ENCODE peak calls at places on chromosomes 16 and 17, in four cellular contexts. E is B cell, Y is osteoblast, O is mammary epithelial cell. A is an unnamed sample.

GRCh38 chr17:62067165-62068145 is 2.4 kb upstream of the MED13 start:
- DNase-seq in O (no peak), Y (no peak), E (no peak), A (no peak)

GRCh38 chr17:59707971-59708425 is 544 bp downstream of the VMP1 start:
- DNase-seq in Y (no peak), O (no peak), E (peak; percentile 22), A (no peak)

GRCh38 chr16:11321662-11322061 is 23.6 kb upstream of the RMI2 start:
- DNase-seq in O (no peak), Y (no peak), E (no peak), A (no peak)

GRCh38 chr17:32127156-32127897 is 15.0 kb upstream of the RHOT1 start:
- DNase-seq in E (peak; percentile 78), Y (peak; percentile 91), O (peak; percentile 86), A (peak; percentile 55)

GRCh38 chr17:78643326-78643725 is 66.1 kb upstream of the DNAH17 start:
- DNase-seq in O (no peak), Y (no peak), E (no peak), A (no peak)

GRCh38 chr17:65102788-65103187 is 34.4 kb upstream of the RGS9 start:
- DNase-seq in O (no peak), E (no peak), Y (no peak), A (no peak)

GRCh38 chr17:67377727-67378443 is 804 bp downstream of the PITPNC1 start:
- DNase-seq in Y (peak; percentile 90), E (peak; percentile 78), O (peak; percentile 32), A (peak; percentile 63)

GRCh38 chr17:74430706-74431567 is 951 bp upstream of the GPRC5C start:
- DNase-seq in E (peak; percentile 65), Y (peak; percentile 96), O (peak; percentile 89), A (peak; percentile 47)

GRCh38 chr17:59793249-59793648 is 85.8 kb downstream of the VMP1 start:
- DNase-seq in Y (no peak), E (no peak), O (no peak), A (no peak)

GRCh38 chr16:81018496-81018895 is 11.5 kb downstream of the CENPN start:
- DNase-seq in E (no peak), O (no peak), Y (no peak), A (no peak)

GRCh38 chr17:39094607-39095308 is 56.7 kb downstream of the PLXDC1 start:
- DNase-seq in Y (peak; percentile 60), O (no peak), E (no peak), A (no peak)

GRCh38 chr17:42659079-42659931 is at the start of gene TUBG2:
- DNase-seq in E (peak; percentile 85), Y (peak; percentile 99), O (peak; percentile 89), A (peak; percentile 95)

GRCh38 chr16:4336701-4337539 is 14.2 kb downstream of the PAM16 start:
- DNase-seq in Y (no peak), E (no peak), O (no peak), A (no peak)

GRCh38 chr16:57627184-57627871 is 1.1 kb upstream of the ADGRG1 start:
- DNase-seq in Y (peak; percentile 96), E (no peak), O (peak; percentile 88), A (no peak)
- TF ChIP-seq CTCF in Y (peak; percentile 60), E (no peak), O (peak; percentile 34), A (peak; percentile 22)

DNA sequence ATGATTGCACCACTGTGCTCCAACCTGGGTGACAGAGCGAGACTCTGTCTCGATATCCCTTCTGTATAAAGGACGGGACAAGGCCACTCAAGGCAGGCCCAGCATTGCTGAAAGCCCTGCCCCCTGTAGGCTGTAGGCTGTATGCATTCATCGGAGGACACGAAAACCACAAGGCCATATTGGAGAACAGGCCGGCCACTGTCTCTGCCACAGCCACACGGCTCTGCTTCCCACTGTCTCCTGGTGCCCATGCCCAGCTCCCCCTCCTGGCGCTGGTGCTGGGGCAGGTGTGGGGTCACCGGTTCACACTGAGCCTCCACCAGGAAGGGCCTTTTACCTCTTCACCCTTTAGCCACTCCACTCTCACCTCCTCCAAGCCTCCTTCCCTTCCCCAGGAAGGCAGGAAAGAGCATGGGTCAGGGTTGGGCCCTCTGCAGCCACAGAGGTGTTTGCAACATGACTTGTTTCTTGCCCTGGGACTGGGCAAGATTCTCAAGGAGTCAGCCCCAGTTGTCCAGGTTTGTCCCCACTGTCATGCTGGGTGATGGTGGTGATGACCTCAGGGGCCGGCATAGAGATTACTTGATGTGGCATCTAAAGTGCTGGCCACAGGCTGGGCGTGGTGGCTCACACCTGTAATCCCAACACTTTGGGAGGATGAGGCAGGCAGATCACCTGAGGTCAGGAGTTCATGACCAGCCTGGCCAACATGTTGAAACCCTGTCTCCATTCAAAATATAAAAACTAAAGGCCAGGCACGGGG is 5.3 kb upstream of the NTN3 start:
- DNase-seq in E (no peak), Y (no peak), O (no peak), A (no peak)
- TF ChIP-seq CTCF in E (peak; percentile 19), Y (peak; percentile 35), O (peak; percentile 24), A (peak; percentile 40)

GRCh38 chr16:15644306-15644961 is 1.5 kb upstream of the MARF1 start:
- DNase-seq in Y (no peak), E (no peak), O (peak; percentile 96), A (no peak)

GRCh38 chr16:15641753-15642556 is 999 bp downstream of the MARF1 start:
- DNase-seq in O (no peak), E (no peak), Y (no peak), A (no peak)

GRCh38 chr16:15643453-15644305 is 725 bp upstream of the MARF1 start:
- DNase-seq in Y (peak; percentile 72), E (no peak), O (no peak), A (peak; percentile 16)

GRCh38 chr16:15640966-15641365 is 2.0 kb downstream of the MARF1 start:
- DNase-seq in E (no peak), Y (no peak), O (no peak), A (no peak)

DNA sequence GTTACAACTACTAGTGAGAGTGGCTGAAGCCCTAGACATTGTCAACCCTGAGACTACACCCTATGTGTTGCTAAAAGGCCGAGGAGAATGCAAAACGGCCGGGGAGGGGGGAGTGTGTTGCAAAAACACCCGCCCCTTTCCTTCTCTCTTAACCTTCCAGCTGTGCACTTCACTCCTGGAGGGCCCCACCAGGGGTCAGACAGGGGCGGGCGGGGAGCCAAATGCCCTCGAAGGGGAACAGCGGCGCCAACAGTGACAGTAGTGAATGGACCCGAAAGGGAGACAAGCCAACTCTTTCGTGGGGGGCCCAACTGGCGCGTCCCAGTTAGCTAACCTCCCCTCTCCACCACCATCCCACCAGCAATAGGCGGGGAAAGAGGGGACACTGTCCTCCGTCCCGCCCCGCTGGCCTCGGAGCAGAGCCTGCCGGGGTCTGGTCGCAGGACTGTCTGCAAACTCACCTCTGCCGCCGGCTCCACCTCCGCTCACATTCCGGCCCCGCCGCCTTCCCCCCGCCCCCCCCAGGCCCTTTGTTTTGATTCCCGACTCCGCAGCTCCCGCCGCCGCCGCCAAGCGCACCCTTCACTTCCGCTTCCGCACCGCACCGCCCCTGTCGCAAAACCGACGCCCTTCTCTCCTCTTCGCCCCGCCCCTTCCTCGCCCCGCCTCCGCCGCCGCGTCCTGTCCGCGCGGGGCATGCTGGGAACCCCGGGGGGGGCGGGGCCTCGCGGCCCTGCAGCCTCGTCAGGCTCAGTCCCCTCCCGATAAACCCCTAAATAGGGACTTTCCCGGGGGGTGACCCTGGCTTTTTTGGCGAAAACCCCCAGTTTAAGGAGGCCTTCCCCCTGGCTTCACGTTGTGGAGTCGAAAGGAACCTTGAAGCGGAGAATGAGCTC is at the start of gene MARF1:
- DNase-seq in E (peak; percentile 82), O (peak; percentile 96), Y (peak; percentile 92), A (peak; percentile 99)
- TF ChIP-seq CTCF in E (peak; percentile 79), O (peak; percentile 28), Y (peak; percentile 28), A (peak; percentile 41)

GRCh38 chr17:8488931-8489330 is 53.2 kb downstream of the NDEL1 start:
- DNase-seq in E (no peak), Y (peak; percentile 97), O (peak; percentile 75), A (no peak)
- TF ChIP-seq CTCF in E (no peak), Y (peak; percentile 16), O (no peak), A (no peak)

DNA sequence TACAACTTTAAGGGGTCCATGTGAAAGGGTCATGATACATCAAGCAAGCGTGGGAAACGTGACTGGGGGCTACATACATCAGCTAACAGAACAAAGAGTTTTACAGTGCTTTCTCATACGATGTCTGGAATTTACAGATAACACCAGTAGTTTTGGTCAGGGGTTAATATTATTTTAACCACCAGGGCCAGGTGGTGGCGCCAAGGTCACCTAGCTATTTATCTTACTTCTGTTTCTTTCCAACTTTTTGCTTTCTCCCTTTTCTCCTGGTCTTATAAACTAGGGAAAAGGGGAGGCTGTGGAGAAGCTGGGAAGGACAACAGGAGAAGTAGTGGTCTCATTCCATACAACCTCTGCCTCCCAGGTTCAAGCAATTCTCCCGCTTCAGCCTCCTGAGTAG is 37.9 kb downstream of the CLEC3A start:
- DNase-seq in Y (no peak), O (no peak), E (no peak), A (no peak)
- TF ChIP-seq CTCF in Y (no peak), O (no peak), E (no peak), A (no peak)

A was measured in BE2C.